ENCODE peak calls at places on chromosome 20, in ten cellular contexts. One of them, this sample, is unnamed.

GRCh38 chr20:46283426-46283825 is 24.9 kb downstream of the CDH22 start:
- DNase-seq in NCI-H1436: no peak
- DNase-seq in sigmoid colon: no peak
- DNase-seq in effector CD4-positive, alpha-beta T cell: no peak
- DNase-seq in cardiac muscle cell: no peak
- DNase-seq in stimulated activated CD4-positive, alpha-beta T cell treated with anti-CD3 and anti-CD28 coated beads, Interleukin-4, amount 100 ng/mL, for 24 hours: no peak
- DNase-seq in bronchial epithelial cell: peak
- DNase-seq in RWPE1: peak
- DNase-seq in stimulated activated CD8-positive, alpha-beta memory T cell treated with anti-CD3 and anti-CD28 coated beads, Interleukin-4, amount 100 ng/mL, for 24 hours: no peak
- DNase-seq in SHP77 treated with DMSO at 0.1 percent for 48 hours: no peak
- DNase-seq in this sample: no peak

GRCh38 chr20:3788685-3789155 is 2.2 kb upstream of the CENPB start:
- DNase-seq in effector CD4-positive, alpha-beta T cell: no peak
- DNase-seq in cardiac muscle cell: no peak
- DNase-seq in sigmoid colon: no peak
- DNase-seq in RWPE1: no peak
- DNase-seq in NCI-H1436: peak
- DNase-seq in bronchial epithelial cell: no peak
- DNase-seq in stimulated activated CD4-positive, alpha-beta T cell treated with anti-CD3 and anti-CD28 coated beads, Interleukin-4, amount 100 ng/mL, for 24 hours: no peak
- DNase-seq in stimulated activated CD8-positive, alpha-beta memory T cell treated with anti-CD3 and anti-CD28 coated beads, Interleukin-4, amount 100 ng/mL, for 24 hours: no peak
- DNase-seq in SHP77 treated with DMSO at 0.1 percent for 48 hours: peak
- DNase-seq in this sample: no peak

GRCh38 chr20:61861054-61861841 is 204.4 kb downstream of the TAF4 start:
- DNase-seq in effector CD4-positive, alpha-beta T cell: no peak
- DNase-seq in SHP77 treated with DMSO at 0.1 percent for 48 hours: no peak
- DNase-seq in cardiac muscle cell: no peak
- DNase-seq in stimulated activated CD8-positive, alpha-beta memory T cell treated with anti-CD3 and anti-CD28 coated beads, Interleukin-4, amount 100 ng/mL, for 24 hours: no peak
- DNase-seq in stimulated activated CD4-positive, alpha-beta T cell treated with anti-CD3 and anti-CD28 coated beads, Interleukin-4, amount 100 ng/mL, for 24 hours: no peak
- DNase-seq in bronchial epithelial cell: no peak
- DNase-seq in NCI-H1436: no peak
- DNase-seq in RWPE1: no peak
- DNase-seq in sigmoid colon: no peak
- DNase-seq in this sample: peak

GRCh38 chr20:41655966-41656685 is 37.9 kb upstream of the CHD6 start:
- DNase-seq in effector CD4-positive, alpha-beta T cell: no peak
- DNase-seq in stimulated activated CD4-positive, alpha-beta T cell treated with anti-CD3 and anti-CD28 coated beads, Interleukin-4, amount 100 ng/mL, for 24 hours: no peak
- DNase-seq in sigmoid colon: no peak
- DNase-seq in NCI-H1436: peak
- DNase-seq in SHP77 treated with DMSO at 0.1 percent for 48 hours: no peak
- DNase-seq in cardiac muscle cell: no peak
- DNase-seq in RWPE1: no peak
- DNase-seq in stimulated activated CD8-positive, alpha-beta memory T cell treated with anti-CD3 and anti-CD28 coated beads, Interleukin-4, amount 100 ng/mL, for 24 hours: no peak
- DNase-seq in bronchial epithelial cell: no peak
- DNase-seq in this sample: no peak

GRCh38 chr20:51014797-51015722 is 7.8 kb downstream of the KCNG1 start:
- DNase-seq in effector CD4-positive, alpha-beta T cell: no peak
- DNase-seq in SHP77 treated with DMSO at 0.1 percent for 48 hours: peak
- DNase-seq in bronchial epithelial cell: peak
- DNase-seq in stimulated activated CD4-positive, alpha-beta T cell treated with anti-CD3 and anti-CD28 coated beads, Interleukin-4, amount 100 ng/mL, for 24 hours: no peak
- DNase-seq in RWPE1: peak
- DNase-seq in sigmoid colon: no peak
- DNase-seq in cardiac muscle cell: peak
- DNase-seq in NCI-H1436: peak
- DNase-seq in stimulated activated CD8-positive, alpha-beta memory T cell treated with anti-CD3 and anti-CD28 coated beads, Interleukin-4, amount 100 ng/mL, for 24 hours: peak
- DNase-seq in this sample: no peak

GRCh38 chr20:35277127-35277526 is 795 bp downstream of the MMP24OS start:
- DNase-seq in NCI-H1436: no peak
- DNase-seq in bronchial epithelial cell: no peak
- DNase-seq in sigmoid colon: no peak
- DNase-seq in cardiac muscle cell: no peak
- DNase-seq in RWPE1: no peak
- DNase-seq in stimulated activated CD8-positive, alpha-beta memory T cell treated with anti-CD3 and anti-CD28 coated beads, Interleukin-4, amount 100 ng/mL, for 24 hours: no peak
- DNase-seq in effector CD4-positive, alpha-beta T cell: no peak
- DNase-seq in stimulated activated CD4-positive, alpha-beta T cell treated with anti-CD3 and anti-CD28 coated beads, Interleukin-4, amount 100 ng/mL, for 24 hours: no peak
- DNase-seq in SHP77 treated with DMSO at 0.1 percent for 48 hours: no peak
- DNase-seq in this sample: no peak

GRCh38 chr20:32681175-32682084 is 7.7 kb upstream of the C20orf203 start:
- DNase-seq in SHP77 treated with DMSO at 0.1 percent for 48 hours: peak
- DNase-seq in NCI-H1436: peak
- DNase-seq in RWPE1: peak
- DNase-seq in cardiac muscle cell: peak
- DNase-seq in effector CD4-positive, alpha-beta T cell: no peak
- DNase-seq in stimulated activated CD4-positive, alpha-beta T cell treated with anti-CD3 and anti-CD28 coated beads, Interleukin-4, amount 100 ng/mL, for 24 hours: no peak
- DNase-seq in stimulated activated CD8-positive, alpha-beta memory T cell treated with anti-CD3 and anti-CD28 coated beads, Interleukin-4, amount 100 ng/mL, for 24 hours: no peak
- DNase-seq in sigmoid colon: no peak
- DNase-seq in bronchial epithelial cell: peak
- DNase-seq in this sample: peak

GRCh38 chr20:18138639-18139583 is 1.2 kb downstream of the KAT14 start:
- DNase-seq in bronchial epithelial cell: no peak
- DNase-seq in cardiac muscle cell: no peak
- DNase-seq in stimulated activated CD4-positive, alpha-beta T cell treated with anti-CD3 and anti-CD28 coated beads, Interleukin-4, amount 100 ng/mL, for 24 hours: no peak
- DNase-seq in stimulated activated CD8-positive, alpha-beta memory T cell treated with anti-CD3 and anti-CD28 coated beads, Interleukin-4, amount 100 ng/mL, for 24 hours: no peak
- DNase-seq in effector CD4-positive, alpha-beta T cell: no peak
- DNase-seq in RWPE1: no peak
- DNase-seq in SHP77 treated with DMSO at 0.1 percent for 48 hours: no peak
- DNase-seq in NCI-H1436: no peak
- DNase-seq in sigmoid colon: no peak
- DNase-seq in this sample: no peak

GRCh38 chr20:9141070-9141469 is 72.2 kb downstream of the PLCB4 start:
- DNase-seq in RWPE1: no peak
- DNase-seq in effector CD4-positive, alpha-beta T cell: no peak
- DNase-seq in sigmoid colon: no peak
- DNase-seq in SHP77 treated with DMSO at 0.1 percent for 48 hours: no peak
- DNase-seq in NCI-H1436: no peak
- DNase-seq in stimulated activated CD8-positive, alpha-beta memory T cell treated with anti-CD3 and anti-CD28 coated beads, Interleukin-4, amount 100 ng/mL, for 24 hours: no peak
- DNase-seq in bronchial epithelial cell: no peak
- DNase-seq in stimulated activated CD4-positive, alpha-beta T cell treated with anti-CD3 and anti-CD28 coated beads, Interleukin-4, amount 100 ng/mL, for 24 hours: no peak
- DNase-seq in cardiac muscle cell: no peak
- DNase-seq in this sample: no peak

GRCh38 chr20:42703744-42704143 is 486.0 kb downstream of the PTPRT start:
- DNase-seq in stimulated activated CD8-positive, alpha-beta memory T cell treated with anti-CD3 and anti-CD28 coated beads, Interleukin-4, amount 100 ng/mL, for 24 hours: no peak
- DNase-seq in NCI-H1436: no peak
- DNase-seq in cardiac muscle cell: no peak
- DNase-seq in SHP77 treated with DMSO at 0.1 percent for 48 hours: no peak
- DNase-seq in effector CD4-positive, alpha-beta T cell: no peak
- DNase-seq in RWPE1: no peak
- DNase-seq in stimulated activated CD4-positive, alpha-beta T cell treated with anti-CD3 and anti-CD28 coated beads, Interleukin-4, amount 100 ng/mL, for 24 hours: no peak
- DNase-seq in sigmoid colon: no peak
- DNase-seq in bronchial epithelial cell: no peak
- DNase-seq in this sample: no peak